ENCODE peak calls at places on chromosomes 7 and 10, in eight cellular contexts. M is left ventricle myocardium inferior, N is aorta, K is uterus, W is HepG2, H is neuronal stem cell, T is colonic mucosa, Q is cardiac muscle cell. F is an unnamed sample. For H3K9me3 and H3K4me1, the result is how much of the 10 kb centered on the place peaks cover.

GRCh38 chr7:27745064-27745583 is 5.2 kb downstream of the TAX1BP1 start:
- DNase-seq in M (no peak), N (no peak), K (no peak), W (peak), H (no peak), T (no peak), Q (peak), F (peak)

GRCh38 chr7:130366561-130366960 is 13.7 kb upstream of the CPA1 start:
- DNase-seq in M (no peak), N (no peak), K (peak), W (no peak), H (no peak), T (no peak), Q (no peak), F (no peak)

GRCh38 chr10:5965266-5965665 is 12.1 kb downstream of the IL15RA start:
- DNase-seq in M (no peak), N (no peak), K (no peak), W (no peak), H (no peak), T (peak), Q (no peak), F (no peak)

GRCh38 chr7:14191686-14192098 is 202.2 kb upstream of the ETV1 start:
- DNase-seq in M (no peak), N (no peak), K (no peak), W (no peak), H (no peak), T (no peak), Q (no peak), F (no peak)

GRCh38 chr10:92834981-92835380 is 13.3 kb upstream of the EXOC6 start:
- DNase-seq in M (no peak), N (no peak), K (no peak), W (no peak), H (no peak), T (no peak), Q (no peak), F (no peak)

GRCh38 chr7:1966631-1967200 is 266.0 kb downstream of the MAD1L1 start:
- DNase-seq in M (no peak), N (peak), K (no peak), W (no peak), H (no peak), T (no peak), Q (no peak), F (no peak)

GRCh38 chr7:137874390-137874789 is 27.6 kb upstream of the DGKI start:
- DNase-seq in M (no peak), N (no peak), K (no peak), W (no peak), H (no peak), T (no peak), Q (no peak), F (no peak)

GRCh38 chr7:80732635-80733034 is 94.2 kb downstream of the CD36 start:
- DNase-seq in M (no peak), N (no peak), K (no peak), W (peak), H (no peak), T (no peak), Q (no peak), F (peak)

GRCh38 chr7:104553074-104553473 is 224.7 kb downstream of the LHFPL3 start:
- DNase-seq in M (no peak), N (no peak), K (no peak), W (no peak), H (no peak), T (no peak), Q (no peak), F (no peak)

GRCh38 chr10:58535311-58535710 is 22.6 kb downstream of the BICC1 start:
- DNase-seq in M (no peak), N (no peak), K (no peak), W (no peak), H (no peak), T (no peak), Q (no peak), F (no peak)
- H3K9me3 ChIP-seq in M (half or more), N (under half), K (under half), W (under half), H (under half), T (under half), Q (under half), F (under half)

GRCh38 chr7:18890885-18891621 is 226.4 kb downstream of the TWIST1 start:
- DNase-seq in M (no peak), N (no peak), K (no peak), W (no peak), H (no peak), T (no peak), Q (no peak), F (no peak)

GRCh38 chr7:18896343-18896975 is 221.0 kb downstream of the TWIST1 start:
- DNase-seq in M (no peak), N (no peak), K (no peak), W (no peak), H (no peak), T (no peak), Q (peak), F (no peak)

GRCh38 chr7:18894155-18894554 is 223.3 kb downstream of the TWIST1 start:
- DNase-seq in M (no peak), N (no peak), K (no peak), W (no peak), H (no peak), T (no peak), Q (peak), F (no peak)

GRCh38 chr7:18893156-18893555 is 224.3 kb downstream of the TWIST1 start:
- DNase-seq in M (no peak), N (no peak), K (no peak), W (no peak), H (no peak), T (no peak), Q (no peak), F (no peak)

DNA sequence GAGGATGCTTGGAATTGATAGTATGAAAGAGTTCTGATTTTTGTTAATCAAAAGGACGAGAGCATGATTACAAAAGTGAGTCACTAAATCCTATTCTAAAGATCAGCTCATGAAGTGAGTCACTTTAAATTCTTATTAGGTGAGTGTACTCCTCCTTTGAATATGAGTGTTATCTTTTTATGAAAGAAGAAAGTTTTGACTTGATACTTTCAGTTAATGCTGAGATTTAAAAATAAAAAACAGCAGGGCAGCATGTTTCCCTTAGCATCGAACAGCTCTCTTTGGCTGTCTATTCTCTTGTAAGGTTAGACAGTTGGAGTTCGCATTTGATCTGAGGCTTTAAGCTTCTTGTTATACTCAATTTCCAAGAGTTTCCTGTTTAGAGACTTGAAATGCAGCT is 222.0 kb downstream of the TWIST1 start:
- DNase-seq in M (no peak), N (no peak), K (no peak), W (no peak), H (no peak), T (no peak), Q (no peak), F (no peak)
- H3K4me3 ChIP-seq in M (no peak), N (no peak), K (no peak), W (no peak), H (no peak), T (no peak), Q (no peak), F (no peak)

GRCh38 chr7:101390901-101391301 is 28.2 kb downstream of the COL26A1 start:
- DNase-seq in M (peak), N (no peak), K (peak), W (peak), H (peak), T (no peak), Q (peak), F (peak)
- H3K4me1 ChIP-seq in M (under half), N (under half), K (under half), W (half or more), H (under half), T (under half), Q (under half), F (under half)

GRCh38 chr10:11387044-11387443 is 224.4 kb downstream of the USP6NL start:
- DNase-seq in M (no peak), N (no peak), K (no peak), W (no peak), H (no peak), T (no peak), Q (no peak), F (no peak)
- H3K9me3 ChIP-seq in M (under half), N (under half), K (under half), W (under half), H (under half), T (under half), Q (under half), F (under half)

GRCh38 chr10:124740374-124741280 is 3.6 kb downstream of the FAM53B start:
- DNase-seq in M (peak), N (peak), K (peak), W (peak), H (peak), T (peak), Q (no peak), F (peak)
- H3K4me3 ChIP-seq in M (peak), N (no peak), K (peak), W (peak), H (no peak), T (no peak), Q (no peak), F (peak)

GRCh38 chr10:79404690-79405131 is 40.7 kb downstream of the ZCCHC24 start:
- DNase-seq in M (no peak), N (peak), K (peak), W (no peak), H (no peak), T (no peak), Q (no peak), F (no peak)
- H3K4me1 ChIP-seq in M (under half), N (under half), K (half or more), W (half or more), H (under half), T (under half), Q (half or more), F (under half)

GRCh38 chr7:64642875-64643274 is 23.1 kb upstream of the ZNF107 start:
- DNase-seq in M (no peak), N (no peak), K (no peak), W (no peak), H (no peak), T (no peak), Q (no peak), F (no peak)

GRCh38 chr7:64640504-64640903 is 25.4 kb upstream of the ZNF107 start:
- DNase-seq in M (no peak), N (no peak), K (no peak), W (no peak), H (no peak), T (no peak), Q (no peak), F (no peak)

GRCh38 chr7:64639267-64640001 is 26.5 kb upstream of the ZNF107 start:
- DNase-seq in M (no peak), N (no peak), K (no peak), W (no peak), H (no peak), T (no peak), Q (no peak), F (no peak)

GRCh38 chr7:64642046-64642445 is 23.9 kb upstream of the ZNF107 start:
- DNase-seq in M (no peak), N (no peak), K (no peak), W (no peak), H (no peak), T (no peak), Q (no peak), F (no peak)

GRCh38 chr7:64643567-64643966 is 22.4 kb upstream of the ZNF107 start:
- DNase-seq in M (no peak), N (no peak), K (no peak), W (no peak), H (no peak), T (no peak), Q (no peak), F (no peak)
- H3K9me3 ChIP-seq in M (under half), N (under half), K (under half), W (under half), H (under half), T (under half), Q (under half), F (under half)

F was measured in HAP-1.